ENCODE peak calls at places on chromosome 21, in four cellular contexts. C is HTR-8/SVneo, L is NCI-H1694, Q is IMR-90. J is an unnamed sample.

GRCh38 chr21:37821791-37822450 is 94.3 kb downstream of the KCNJ6 start:
- DNase-seq in C (no peak), L (no peak), Q (peak), J (no peak)

GRCh38 chr21:40507978-40508377 is 339.0 kb downstream of the DSCAM start:
- DNase-seq in C (no peak), L (no peak), Q (peak), J (no peak)

GRCh38 chr21:37695111-37695510 is 221.1 kb downstream of the KCNJ6 start:
- DNase-seq in C (no peak), L (no peak), Q (no peak), J (no peak)

GRCh38 chr21:38156200-38156599 is 100.6 kb upstream of the KCNJ15 start:
- DNase-seq in C (no peak), L (no peak), Q (no peak), J (no peak)

GRCh38 chr21:36388835-36389234 is 3.6 kb downstream of the CHAF1B start:
- DNase-seq in C (peak), L (peak), Q (peak), J (no peak)

GRCh38 chr21:40120944-40121575 is 253.8 kb downstream of the PCP4 start:
- DNase-seq in C (no peak), L (peak), Q (peak), J (peak)

GRCh38 chr21:42056996-42057689 is 14.0 kb upstream of the UMODL1 start:
- DNase-seq in C (no peak), L (no peak), Q (peak), J (no peak)

GRCh38 chr21:16978309-16978895 is 534.4 kb upstream of the CXADR start:
- DNase-seq in C (no peak), L (no peak), Q (no peak), J (no peak)

GRCh38 chr21:31650930-31651329 is 8.6 kb upstream of the SOD1 start:
- DNase-seq in C (no peak), L (no peak), Q (no peak), J (no peak)

GRCh38 chr21:45511661-45512431 is 30.4 kb downstream of the SLC19A1 start:
- DNase-seq in C (no peak), L (no peak), Q (no peak), J (no peak)

GRCh38 chr21:14290584-14290983 is 74.6 kb downstream of the RBM11 start:
- DNase-seq in C (no peak), L (no peak), Q (no peak), J (no peak)

GRCh38 chr21:43306391-43306790 is 120.5 kb downstream of the SIK1 start:
- DNase-seq in C (no peak), L (no peak), Q (no peak), J (no peak)

GRCh38 chr21:38938343-38938742 is 132.6 kb downstream of the ETS2 start:
- DNase-seq in C (no peak), L (no peak), Q (peak), J (no peak)

GRCh38 chr21:25578070-25578961 is 29.0 kb downstream of the MRPL39 start:
- DNase-seq in C (no peak), L (no peak), Q (peak), J (no peak)

GRCh38 chr21:38773108-38774061 is 32.3 kb upstream of the ETS2 start:
- DNase-seq in C (peak), L (no peak), Q (peak), J (peak)

GRCh38 chr21:26788783-26789182 is 56.4 kb downstream of the ADAMTS1 start:
- DNase-seq in C (no peak), L (no peak), Q (peak), J (no peak)

GRCh38 chr21:32382108-32382601 is 10.7 kb downstream of the URB1 start:
- DNase-seq in C (peak), L (no peak), Q (peak), J (peak)

GRCh38 chr21:34195365-34195764 is 122.0 kb downstream of the MRPS6 start:
- DNase-seq in C (no peak), L (no peak), Q (no peak), J (no peak)